ENCODE peak calls at places on chromosomes 13 and 19, in eight cellular contexts. One of them, this sample, is unnamed.

GRCh38 chr19:30178721-30179402 is 193.3 kb upstream of the ZNF536 start:
- DNase-seq in neural progenitor cell: no peak
- DNase-seq in IMR-90: no peak
- DNase-seq in pancreas: no peak
- DNase-seq in body of pancreas: no peak
- DNase-seq in small intestine: no peak
- DNase-seq in GM23248: no peak
- DNase-seq in tibial artery: no peak
- DNase-seq in this sample: no peak

GRCh38 chr13:90696254-90696653 is 651.2 kb upstream of the MIR17HG start:
- DNase-seq in neural progenitor cell: no peak
- DNase-seq in IMR-90: peak; percentile 7
- DNase-seq in pancreas: no peak
- DNase-seq in body of pancreas: no peak
- DNase-seq in small intestine: no peak
- DNase-seq in GM23248: peak; percentile 88
- DNase-seq in tibial artery: no peak
- DNase-seq in this sample: peak; percentile 55

GRCh38 chr13:46640843-46641242 is 87.9 kb downstream of the LRCH1 start:
- DNase-seq in neural progenitor cell: no peak
- DNase-seq in IMR-90: peak; percentile 58
- DNase-seq in pancreas: no peak
- DNase-seq in body of pancreas: no peak
- DNase-seq in small intestine: no peak
- DNase-seq in GM23248: peak; percentile 74
- DNase-seq in tibial artery: no peak
- DNase-seq in this sample: peak; percentile 55

GRCh38 chr19:41222240-41222639 is 3.2 kb downstream of the AXL start:
- DNase-seq in neural progenitor cell: no peak
- DNase-seq in IMR-90: no peak
- DNase-seq in pancreas: no peak
- DNase-seq in body of pancreas: no peak
- DNase-seq in small intestine: no peak
- DNase-seq in GM23248: no peak
- DNase-seq in tibial artery: no peak
- DNase-seq in this sample: no peak

GRCh38 chr13:70623260-70623659 is 515.0 kb upstream of the KLHL1 start:
- DNase-seq in neural progenitor cell: peak; percentile 2
- DNase-seq in IMR-90: peak; percentile 0
- DNase-seq in pancreas: no peak
- DNase-seq in body of pancreas: no peak
- DNase-seq in small intestine: no peak
- DNase-seq in GM23248: peak; percentile 20
- DNase-seq in tibial artery: no peak
- DNase-seq in this sample: no peak

GRCh38 chr13:36357692-36358091 is 11.5 kb upstream of the SPART start:
- DNase-seq in neural progenitor cell: no peak
- DNase-seq in IMR-90: no peak
- DNase-seq in pancreas: no peak
- DNase-seq in body of pancreas: no peak
- DNase-seq in small intestine: no peak
- DNase-seq in GM23248: peak; percentile 10
- DNase-seq in tibial artery: peak; percentile 75
- DNase-seq in this sample: no peak

GRCh38 chr19:18253716-18254115 is 20.5 kb downstream of the IQCN start:
- DNase-seq in neural progenitor cell: no peak
- DNase-seq in IMR-90: no peak
- DNase-seq in pancreas: no peak
- DNase-seq in body of pancreas: no peak
- DNase-seq in small intestine: peak; percentile 93
- DNase-seq in GM23248: peak; percentile 58
- DNase-seq in tibial artery: no peak
- DNase-seq in this sample: no peak

GRCh38 chr13:83940742-83941141 is 58.5 kb upstream of the SLITRK1 start:
- DNase-seq in neural progenitor cell: no peak
- DNase-seq in IMR-90: no peak
- DNase-seq in pancreas: no peak
- DNase-seq in body of pancreas: no peak
- DNase-seq in small intestine: no peak
- DNase-seq in GM23248: peak; percentile 1
- DNase-seq in tibial artery: no peak
- DNase-seq in this sample: no peak

GRCh38 chr19:5292453-5292842 is 48.2 kb downstream of the PTPRS start:
- DNase-seq in neural progenitor cell: no peak
- DNase-seq in IMR-90: peak; percentile 23
- DNase-seq in pancreas: peak; percentile 83
- DNase-seq in body of pancreas: no peak
- DNase-seq in small intestine: no peak
- DNase-seq in GM23248: peak; percentile 67
- DNase-seq in tibial artery: peak; percentile 79
- DNase-seq in this sample: no peak

GRCh38 chr19:19343016-19343362 is 22.4 kb downstream of the MAU2 start:
- DNase-seq in neural progenitor cell: no peak
- DNase-seq in IMR-90: no peak
- DNase-seq in pancreas: no peak
- DNase-seq in body of pancreas: no peak
- DNase-seq in small intestine: no peak
- DNase-seq in GM23248: no peak
- DNase-seq in tibial artery: no peak
- DNase-seq in this sample: no peak

GRCh38 chr19:798415-799075 is 1.3 kb downstream of the PTBP1 start:
- DNase-seq in neural progenitor cell: peak; percentile 41
- DNase-seq in IMR-90: no peak
- DNase-seq in pancreas: peak; percentile 75
- DNase-seq in body of pancreas: peak; percentile 58
- DNase-seq in small intestine: peak; percentile 77
- DNase-seq in GM23248: peak; percentile 57
- DNase-seq in tibial artery: no peak
- DNase-seq in this sample: no peak

GRCh38 chr19:55088021-55088451 is 12.4 kb downstream of the EPS8L1 start:
- DNase-seq in neural progenitor cell: no peak
- DNase-seq in IMR-90: no peak
- DNase-seq in pancreas: no peak
- DNase-seq in body of pancreas: no peak
- DNase-seq in small intestine: no peak
- DNase-seq in GM23248: no peak
- DNase-seq in tibial artery: no peak
- DNase-seq in this sample: no peak
- H3K27ac ChIP-seq in neural progenitor cell: no peak overlapping the region
- H3K27ac ChIP-seq in IMR-90: no peak overlapping the region
- H3K27ac ChIP-seq in pancreas: no peak overlapping the region
- H3K27ac ChIP-seq in body of pancreas: no peak overlapping the region
- H3K27ac ChIP-seq in small intestine: no peak overlapping the region
- H3K27ac ChIP-seq in GM23248: no peak overlapping the region
- H3K27ac ChIP-seq in tibial artery: no peak overlapping the region
- H3K27ac ChIP-seq in this sample: no peak overlapping the region

DNA sequence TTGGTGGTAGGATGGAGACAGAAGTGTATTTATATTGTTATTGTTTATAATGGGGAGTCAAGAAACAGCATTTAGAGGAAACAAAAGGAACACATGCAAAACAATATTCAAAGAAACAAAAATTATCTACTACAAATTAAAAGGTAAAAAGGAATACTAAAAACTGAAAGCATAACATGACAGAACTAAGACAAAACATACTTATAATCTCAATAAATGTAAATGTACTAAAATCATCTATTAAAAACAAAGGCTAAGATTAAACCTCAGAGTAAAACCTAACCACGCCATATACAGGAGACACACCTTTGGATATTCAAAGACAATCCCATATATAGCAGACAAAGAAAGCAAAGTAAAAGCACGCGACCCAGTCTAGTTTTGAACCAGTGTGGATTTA is 273.6 kb downstream of the ABCC4 start:
- DNase-seq in neural progenitor cell: no peak
- DNase-seq in IMR-90: no peak
- DNase-seq in pancreas: no peak
- DNase-seq in body of pancreas: no peak
- DNase-seq in small intestine: no peak
- DNase-seq in GM23248: no peak
- DNase-seq in tibial artery: no peak
- DNase-seq in this sample: no peak
- H3K27me3 ChIP-seq in neural progenitor cell: no peaks in the 10 kb centered on the region
- H3K27me3 ChIP-seq in IMR-90: no peaks in the 10 kb centered on the region
- H3K27me3 ChIP-seq in pancreas: no peaks in the 10 kb centered on the region
- H3K27me3 ChIP-seq in body of pancreas: no peaks in the 10 kb centered on the region
- H3K27me3 ChIP-seq in small intestine: no peaks in the 10 kb centered on the region
- H3K27me3 ChIP-seq in GM23248: no peaks in the 10 kb centered on the region
- H3K27me3 ChIP-seq in tibial artery: no peaks in the 10 kb centered on the region
- H3K27me3 ChIP-seq in this sample: no peaks in the 10 kb centered on the region

GRCh38 chr19:12670159-12670928 is 3.7 kb downstream of the WDR83 start:
- DNase-seq in neural progenitor cell: no peak
- DNase-seq in IMR-90: no peak
- DNase-seq in pancreas: no peak
- DNase-seq in body of pancreas: no peak
- DNase-seq in small intestine: no peak
- DNase-seq in GM23248: no peak
- DNase-seq in tibial artery: no peak
- DNase-seq in this sample: no peak

GRCh38 chr19:12675377-12675776 is 6.3 kb downstream of the DHPS start:
- DNase-seq in neural progenitor cell: no peak
- DNase-seq in IMR-90: no peak
- DNase-seq in pancreas: no peak
- DNase-seq in body of pancreas: no peak
- DNase-seq in small intestine: no peak
- DNase-seq in GM23248: no peak
- DNase-seq in tibial artery: no peak
- DNase-seq in this sample: no peak

GRCh38 chr19:12669272-12670158 is 2.9 kb downstream of the WDR83 start:
- DNase-seq in neural progenitor cell: peak; percentile 86
- DNase-seq in IMR-90: peak; percentile 85
- DNase-seq in pancreas: peak; percentile 73
- DNase-seq in body of pancreas: peak; percentile 81
- DNase-seq in small intestine: peak; percentile 85
- DNase-seq in GM23248: peak; percentile 93
- DNase-seq in tibial artery: peak; percentile 86
- DNase-seq in this sample: peak; percentile 61

GRCh38 chr19:12675940-12676339 is 5.7 kb downstream of the DHPS start:
- DNase-seq in neural progenitor cell: no peak
- DNase-seq in IMR-90: no peak
- DNase-seq in pancreas: no peak
- DNase-seq in body of pancreas: no peak
- DNase-seq in small intestine: no peak
- DNase-seq in GM23248: no peak
- DNase-seq in tibial artery: no peak
- DNase-seq in this sample: no peak

DNA sequence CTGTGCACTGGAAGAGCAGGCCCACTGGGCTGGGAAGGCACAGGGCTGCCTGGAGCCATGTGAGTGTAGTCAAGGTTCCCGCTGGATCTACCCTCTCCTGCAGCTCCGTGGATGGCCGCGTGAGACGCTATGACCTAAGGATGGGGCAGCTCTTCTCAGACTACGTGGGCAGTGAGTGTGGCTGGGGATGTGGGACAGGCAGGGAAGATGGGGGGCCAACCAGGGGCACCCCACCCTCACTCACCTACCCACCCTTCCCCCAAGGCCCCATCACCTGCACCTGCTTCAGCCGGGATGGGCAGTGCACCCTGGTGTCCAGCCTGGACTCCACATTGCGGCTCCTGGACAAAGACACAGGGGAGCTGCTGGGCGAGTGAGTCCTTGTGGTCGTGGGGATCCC is 6.1 kb downstream of the WDR83 start:
- DNase-seq in neural progenitor cell: no peak
- DNase-seq in IMR-90: no peak
- DNase-seq in pancreas: no peak
- DNase-seq in body of pancreas: no peak
- DNase-seq in small intestine: no peak
- DNase-seq in GM23248: no peak
- DNase-seq in tibial artery: no peak
- DNase-seq in this sample: no peak
- H3K27ac ChIP-seq in neural progenitor cell: no peak overlapping the region
- H3K27ac ChIP-seq in IMR-90: no peak overlapping the region
- H3K27ac ChIP-seq in pancreas: no peak overlapping the region
- H3K27ac ChIP-seq in body of pancreas: no peak overlapping the region
- H3K27ac ChIP-seq in small intestine: no peak overlapping the region
- H3K27ac ChIP-seq in GM23248: no peak overlapping the region
- H3K27ac ChIP-seq in tibial artery: no peak overlapping the region
- H3K27ac ChIP-seq in this sample: no peak overlapping the region

DNA sequence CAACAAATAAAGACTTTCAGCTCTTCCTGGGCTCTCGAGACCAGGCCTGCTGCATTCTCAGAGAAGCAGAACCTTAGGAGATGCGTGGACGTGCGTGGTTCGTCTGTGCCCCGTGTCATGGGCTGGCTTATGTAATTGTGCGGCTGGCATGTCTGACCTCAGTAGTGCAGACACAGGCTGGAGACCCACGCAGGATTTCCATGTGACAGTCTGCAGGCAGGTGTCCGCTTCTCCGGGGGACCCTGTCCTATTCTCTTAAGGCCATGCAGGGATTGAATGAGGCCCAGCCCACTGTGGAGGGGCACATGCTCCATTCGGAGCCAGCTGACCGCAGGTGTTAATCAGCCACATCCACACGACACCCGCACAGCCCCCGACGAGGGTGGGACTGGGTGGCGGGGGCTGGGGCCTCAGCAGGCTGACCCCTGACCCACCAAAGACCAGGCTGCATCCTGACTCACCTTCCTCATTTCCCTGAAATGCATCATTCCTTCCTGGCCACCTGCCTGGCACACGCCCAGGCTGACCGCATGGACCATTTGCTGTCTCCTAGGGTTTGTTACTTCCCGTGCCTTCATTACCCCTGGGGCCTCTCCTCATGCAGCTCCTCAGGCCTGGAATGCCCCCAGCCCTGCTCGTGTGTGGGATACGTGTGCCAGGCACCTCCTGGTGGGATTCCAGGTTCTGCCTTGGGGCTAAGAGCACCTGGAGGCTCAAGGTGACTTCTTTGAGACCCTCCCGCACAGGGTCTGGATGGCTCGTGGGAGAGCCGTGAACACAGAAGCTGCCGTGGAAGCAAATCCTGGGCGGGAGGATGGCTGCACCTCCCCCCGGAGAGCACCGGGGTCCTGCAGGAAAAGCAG is 10.7 kb upstream of the MCF2L start:
- DNase-seq in neural progenitor cell: no peak
- DNase-seq in IMR-90: no peak
- DNase-seq in pancreas: no peak
- DNase-seq in body of pancreas: no peak
- DNase-seq in small intestine: no peak
- DNase-seq in GM23248: no peak
- DNase-seq in tibial artery: peak; percentile 52
- DNase-seq in this sample: no peak
- H3K27me3 ChIP-seq in neural progenitor cell: no peaks in the 10 kb centered on the region
- H3K27me3 ChIP-seq in IMR-90: peaks cover 71% of the 10 kb centered on the region
- H3K27me3 ChIP-seq in pancreas: no peaks in the 10 kb centered on the region
- H3K27me3 ChIP-seq in body of pancreas: no peaks in the 10 kb centered on the region
- H3K27me3 ChIP-seq in small intestine: no peaks in the 10 kb centered on the region
- H3K27me3 ChIP-seq in GM23248: peaks cover 36% of the 10 kb centered on the region
- H3K27me3 ChIP-seq in tibial artery: no peaks in the 10 kb centered on the region
- H3K27me3 ChIP-seq in this sample: peaks cover 18% of the 10 kb centered on the region

DNA sequence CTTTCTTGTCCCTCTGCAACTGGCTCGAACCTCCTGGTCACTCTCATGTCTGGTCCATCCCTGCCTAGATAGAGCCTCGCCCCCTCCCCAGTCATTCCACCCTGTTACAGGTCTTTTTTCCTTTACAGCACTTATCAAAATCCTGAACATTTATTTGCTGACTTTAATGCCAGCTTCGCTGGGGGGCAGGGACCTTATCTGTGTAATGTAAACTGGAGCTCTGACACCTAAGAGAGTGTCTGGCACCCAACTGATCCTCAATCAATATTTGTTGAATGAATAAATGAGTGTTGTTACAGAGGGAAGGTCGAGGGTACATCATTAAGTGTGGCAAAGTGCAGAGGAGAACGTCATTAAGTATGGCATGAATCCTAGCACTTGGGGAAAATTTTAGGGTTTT is 16.7 kb downstream of the FAAP24 start:
- DNase-seq in neural progenitor cell: no peak
- DNase-seq in IMR-90: no peak
- DNase-seq in pancreas: no peak
- DNase-seq in body of pancreas: no peak
- DNase-seq in small intestine: no peak
- DNase-seq in GM23248: no peak
- DNase-seq in tibial artery: no peak
- DNase-seq in this sample: no peak
- H3K27ac ChIP-seq in neural progenitor cell: no peak overlapping the region
- H3K27ac ChIP-seq in IMR-90: no peak overlapping the region
- H3K27ac ChIP-seq in pancreas: no peak overlapping the region
- H3K27ac ChIP-seq in body of pancreas: no peak overlapping the region
- H3K27ac ChIP-seq in small intestine: no peak overlapping the region
- H3K27ac ChIP-seq in GM23248: no peak overlapping the region
- H3K27ac ChIP-seq in tibial artery: no peak overlapping the region
- H3K27ac ChIP-seq in this sample: no peak overlapping the region